ENCODE peak calls at places on chromosome 3, in four cellular contexts. F, B, K and W are unnamed samples.

GRCh38 chr3:74599564-74599963 is 14.9 kb downstream of the CNTN3 start:
- DNase-seq in K (no peak), F (no peak), B (no peak), W (no peak)

GRCh38 chr3:12753275-12754028 is 5.6 kb downstream of the TMEM40 start:
- DNase-seq in F (no peak), B (no peak), K (no peak), W (peak)

GRCh38 chr3:140007946-140008692 is 73.1 kb downstream of the CLSTN2 start:
- DNase-seq in B (no peak), K (no peak), F (no peak), W (no peak)

GRCh38 chr3:13281657-13282527 is 138.2 kb downstream of the NUP210 start:
- DNase-seq in B (peak), K (no peak), F (no peak), W (no peak)

GRCh38 chr3:26118165-26118564 is 328.3 kb downstream of the OXSM start:
- DNase-seq in B (no peak), F (no peak), K (peak), W (no peak)

GRCh38 chr3:57079221-57079831 is 18.9 kb downstream of the SPATA12 start:
- DNase-seq in F (no peak), B (peak), K (no peak), W (peak)

GRCh38 chr3:34005886-34006285 is 207.5 kb downstream of the PDCD6IP start:
- DNase-seq in F (no peak), B (no peak), K (no peak), W (no peak)

GRCh38 chr3:121598564-121598963 is 5.4 kb downstream of the FBXO40 start:
- DNase-seq in B (no peak), K (no peak), F (no peak), W (no peak)

GRCh38 chr3:120831066-120831465 is 76.9 kb upstream of the STXBP5L start:
- DNase-seq in F (no peak), B (no peak), K (no peak), W (no peak)

GRCh38 chr3:74000715-74001114 is 376.0 kb upstream of the PDZRN3 start:
- DNase-seq in F (no peak), K (no peak), B (no peak), W (no peak)

GRCh38 chr3:52104664-52105281 is 48.4 kb upstream of the DUSP7 start:
- DNase-seq in B (no peak), F (no peak), K (no peak), W (no peak)

GRCh38 chr3:193372783-193373182 is 5.8 kb downstream of the ATP13A5 start:
- DNase-seq in K (peak), B (no peak), F (no peak), W (no peak)
- TF ChIP-seq CTCF in K (no peak), B (no peak), F (no peak), W (no peak)

DNA sequence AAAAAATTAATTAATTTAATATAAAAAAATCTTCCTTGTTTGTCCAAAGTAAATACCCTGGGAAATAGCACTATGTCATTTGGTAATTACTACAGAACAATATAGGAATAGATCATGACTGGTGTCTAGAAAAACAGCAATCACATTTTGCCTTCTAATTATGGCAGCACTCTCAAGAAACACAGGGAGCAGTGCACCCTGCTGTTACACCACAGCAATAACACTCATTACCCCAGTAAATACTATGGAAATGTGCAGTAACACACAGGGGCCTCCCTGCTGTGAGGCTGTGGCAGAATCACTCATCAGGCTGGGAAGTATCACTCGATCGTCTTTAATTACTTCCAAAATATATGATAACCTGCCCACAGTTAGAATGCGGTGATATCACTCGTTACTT is 646.0 kb downstream of the TUSC7 start:
- DNase-seq in K (peak), B (no peak), F (no peak), W (peak)
- TF ChIP-seq CTCF in K (peak), B (peak), F (no peak), W (peak)

GRCh38 chr3:184145120-184145524 is 10.0 kb downstream of the EIF2B5 start:
- DNase-seq in K (peak), B (peak), F (peak), W (peak)
- TF ChIP-seq CTCF in K (peak), B (peak), F (peak), W (peak)

DNA sequence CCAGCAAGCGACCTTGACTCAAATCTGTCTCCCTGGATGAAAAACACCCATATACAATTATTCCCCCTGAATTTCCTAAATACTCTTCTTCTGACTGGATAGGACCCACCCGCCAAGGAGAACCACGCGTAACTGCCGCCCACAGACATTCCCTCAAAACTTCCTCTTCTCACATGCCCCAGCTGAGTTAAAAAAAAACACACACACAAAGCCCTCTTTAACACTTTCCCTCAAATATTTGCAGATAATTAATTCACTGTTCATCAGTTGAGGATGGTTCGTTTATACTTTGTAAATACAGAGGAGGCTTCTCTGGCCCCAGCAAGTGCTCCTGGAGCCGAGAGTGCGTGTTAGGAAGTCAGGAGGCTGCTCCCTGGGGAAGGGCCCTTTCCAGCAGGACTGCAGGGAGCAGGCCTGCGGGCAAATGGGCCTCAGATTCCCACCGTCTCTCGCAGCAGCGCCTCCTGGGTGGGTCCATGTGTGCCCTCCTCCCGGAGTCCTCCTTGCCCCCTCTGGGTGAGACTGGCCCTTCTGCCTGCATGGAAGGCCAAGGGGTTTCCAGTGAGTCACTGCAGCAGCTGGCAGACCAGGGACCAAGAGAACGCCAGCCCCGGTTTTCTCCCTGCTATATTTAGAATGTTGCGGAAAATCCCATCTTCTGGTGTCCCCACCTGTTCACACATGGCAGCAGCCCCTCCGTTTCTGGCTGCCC is 46.8 kb downstream of the MGLL start:
- DNase-seq in K (peak), B (peak), F (no peak), W (no peak)
- TF ChIP-seq CTCF in K (no peak), B (peak), F (no peak), W (no peak)

DNA sequence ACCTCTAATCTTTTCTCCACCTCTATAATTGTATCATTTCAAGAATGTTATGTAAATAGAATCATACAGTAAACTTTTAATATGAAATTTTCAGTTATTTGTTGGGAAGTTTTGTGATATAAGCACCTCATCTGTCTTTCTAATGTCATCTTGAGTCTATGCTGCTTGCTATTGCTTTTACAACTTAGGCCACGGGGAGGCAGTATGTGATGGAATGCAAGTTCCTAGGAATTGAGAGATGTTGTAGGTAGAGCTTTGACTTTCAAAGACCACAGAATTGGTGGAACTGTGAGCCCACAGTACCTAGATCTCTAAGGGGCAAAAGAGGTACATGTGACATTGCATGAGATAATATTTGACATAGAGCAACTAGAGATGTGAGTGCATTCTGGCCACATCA is 328.3 kb downstream of the MFSD1 start:
- DNase-seq in B (no peak), F (no peak), K (peak), W (peak)
- TF ChIP-seq CTCF in B (peak), F (no peak), K (peak), W (peak)

GRCh38 chr3:42960781-42961180 is 18.3 kb upstream of the GASK1A start:
- DNase-seq in K (no peak), F (no peak), B (no peak), W (no peak)

GRCh38 chr3:42961633-42962032 is 17.5 kb upstream of the GASK1A start:
- DNase-seq in K (peak), B (peak), F (no peak), W (peak)

GRCh38 chr3:42960282-42960681 is 18.8 kb upstream of the GASK1A start:
- DNase-seq in B (no peak), F (no peak), K (no peak), W (no peak)

GRCh38 chr3:42957573-42957972 is 21.5 kb upstream of the GASK1A start:
- DNase-seq in B (no peak), F (no peak), K (no peak), W (no peak)
- TF ChIP-seq CTCF in B (no peak), F (peak), K (no peak), W (peak)